ENCODE peak calls at places on chromosomes 7 and 10, in five cellular contexts. S is CD8-positive, alpha-beta T cell; Z is NCI-H1092; A is NCI-H1105; N is A549. G is an unnamed sample.

GRCh38 chr7:84508569-84508968 is 314.0 kb upstream of the SEMA3A start:
- DNase-seq in S (no peak), A (no peak), N (no peak), Z (no peak), G (no peak)

GRCh38 chr10:47196691-47197090 is 103.3 kb upstream of the GDF10 start:
- DNase-seq in S (peak), A (no peak), Z (no peak), N (no peak), G (no peak)

GRCh38 chr10:127309609-127310008 is 113.2 kb upstream of the INSYN2A start:
- DNase-seq in N (no peak), S (no peak), A (no peak), Z (no peak), G (no peak)

GRCh38 chr10:23826399-23826798 is 382.5 kb upstream of the KIAA1217 start:
- DNase-seq in N (peak), S (no peak), A (no peak), Z (no peak), G (no peak)

GRCh38 chr10:110919971-110920881 is 822 bp downstream of the SHOC2 start:
- DNase-seq in N (peak), S (peak), A (peak), Z (no peak), G (peak)

GRCh38 chr7:24609059-24609458 is 35.8 kb downstream of the PALS2 start:
- DNase-seq in A (no peak), N (no peak), S (no peak), Z (no peak), G (no peak)

GRCh38 chr7:84017653-84018052 is 176.9 kb downstream of the SEMA3A start:
- DNase-seq in A (no peak), Z (no peak), S (no peak), N (no peak), G (no peak)

GRCh38 chr10:80400136-80400804 is 8.1 kb upstream of the PRXL2A start:
- DNase-seq in A (no peak), S (no peak), N (no peak), Z (no peak), G (no peak)

GRCh38 chr7:74033372-74034311 is 5.7 kb downstream of the ELN start:
- DNase-seq in N (no peak), Z (no peak), S (no peak), A (no peak), G (no peak)